ENCODE peak calls at places on chromosome 1, in eight cellular contexts. One of them, this sample, is unnamed.

GRCh38 chr1:70039485-70039884 is 165.9 kb downstream of the LRRC40 start:
- DNase-seq in DMS79 treated with DMSO at 0.1 percent for 48 hours: no peak
- DNase-seq in esophagus muscularis mucosa: no peak
- DNase-seq in stimulated activated effector memory CD8-positive, alpha-beta T cell treated with anti-CD3 and anti-CD28 coated beads, Interleukin-12 subunit alpha, Interleukin-12 subunit beta, amount 100 ng/mL, for 72 hours: no peak
- DNase-seq in stimulated activated CD8-positive, alpha-beta memory T cell treated with anti-CD3 and anti-CD28 coated beads, Interleukin-15, amount 100 ng/mL, for 24 hours: no peak
- DNase-seq in CD4-positive, alpha-beta memory T cell: no peak
- DNase-seq in CD8-positive, alpha-beta T cell: no peak
- DNase-seq in fibroblast of lung: no peak
- DNase-seq in this sample: no peak

GRCh38 chr1:7478142-7478796 is 292.8 kb upstream of the VAMP3 start:
- DNase-seq in stimulated activated CD8-positive, alpha-beta memory T cell treated with anti-CD3 and anti-CD28 coated beads, Interleukin-15, amount 100 ng/mL, for 24 hours: no peak
- DNase-seq in stimulated activated effector memory CD8-positive, alpha-beta T cell treated with anti-CD3 and anti-CD28 coated beads, Interleukin-12 subunit alpha, Interleukin-12 subunit beta, amount 100 ng/mL, for 72 hours: no peak
- DNase-seq in fibroblast of lung: no peak
- DNase-seq in DMS79 treated with DMSO at 0.1 percent for 48 hours: no peak
- DNase-seq in CD4-positive, alpha-beta memory T cell: no peak
- DNase-seq in esophagus muscularis mucosa: no peak
- DNase-seq in CD8-positive, alpha-beta T cell: no peak
- DNase-seq in this sample: no peak

GRCh38 chr1:12634156-12634555 is 9.7 kb upstream of the AADACL4 start:
- DNase-seq in CD8-positive, alpha-beta T cell: no peak
- DNase-seq in stimulated activated CD8-positive, alpha-beta memory T cell treated with anti-CD3 and anti-CD28 coated beads, Interleukin-15, amount 100 ng/mL, for 24 hours: no peak
- DNase-seq in CD4-positive, alpha-beta memory T cell: no peak
- DNase-seq in stimulated activated effector memory CD8-positive, alpha-beta T cell treated with anti-CD3 and anti-CD28 coated beads, Interleukin-12 subunit alpha, Interleukin-12 subunit beta, amount 100 ng/mL, for 72 hours: no peak
- DNase-seq in fibroblast of lung: no peak
- DNase-seq in esophagus muscularis mucosa: no peak
- DNase-seq in DMS79 treated with DMSO at 0.1 percent for 48 hours: no peak
- DNase-seq in this sample: no peak

GRCh38 chr1:43499882-43500281 is 30.8 kb upstream of the PTPRF start:
- DNase-seq in stimulated activated effector memory CD8-positive, alpha-beta T cell treated with anti-CD3 and anti-CD28 coated beads, Interleukin-12 subunit alpha, Interleukin-12 subunit beta, amount 100 ng/mL, for 72 hours: no peak
- DNase-seq in esophagus muscularis mucosa: peak; percentile 8
- DNase-seq in CD8-positive, alpha-beta T cell: no peak
- DNase-seq in stimulated activated CD8-positive, alpha-beta memory T cell treated with anti-CD3 and anti-CD28 coated beads, Interleukin-15, amount 100 ng/mL, for 24 hours: no peak
- DNase-seq in CD4-positive, alpha-beta memory T cell: no peak
- DNase-seq in fibroblast of lung: no peak
- DNase-seq in DMS79 treated with DMSO at 0.1 percent for 48 hours: no peak
- DNase-seq in this sample: no peak

GRCh38 chr1:185971688-185972087 is 237.5 kb downstream of the HMCN1 start:
- DNase-seq in DMS79 treated with DMSO at 0.1 percent for 48 hours: no peak
- DNase-seq in stimulated activated effector memory CD8-positive, alpha-beta T cell treated with anti-CD3 and anti-CD28 coated beads, Interleukin-12 subunit alpha, Interleukin-12 subunit beta, amount 100 ng/mL, for 72 hours: no peak
- DNase-seq in esophagus muscularis mucosa: no peak
- DNase-seq in CD8-positive, alpha-beta T cell: no peak
- DNase-seq in fibroblast of lung: peak; percentile 66
- DNase-seq in CD4-positive, alpha-beta memory T cell: no peak
- DNase-seq in stimulated activated CD8-positive, alpha-beta memory T cell treated with anti-CD3 and anti-CD28 coated beads, Interleukin-15, amount 100 ng/mL, for 24 hours: no peak
- DNase-seq in this sample: no peak

GRCh38 chr1:6358757-6359567 is 34.6 kb downstream of the ACOT7 start:
- DNase-seq in CD8-positive, alpha-beta T cell: peak; percentile 60
- DNase-seq in CD4-positive, alpha-beta memory T cell: peak; percentile 81
- DNase-seq in esophagus muscularis mucosa: no peak
- DNase-seq in DMS79 treated with DMSO at 0.1 percent for 48 hours: no peak
- DNase-seq in stimulated activated CD8-positive, alpha-beta memory T cell treated with anti-CD3 and anti-CD28 coated beads, Interleukin-15, amount 100 ng/mL, for 24 hours: no peak
- DNase-seq in stimulated activated effector memory CD8-positive, alpha-beta T cell treated with anti-CD3 and anti-CD28 coated beads, Interleukin-12 subunit alpha, Interleukin-12 subunit beta, amount 100 ng/mL, for 72 hours: no peak
- DNase-seq in fibroblast of lung: peak; percentile 79
- DNase-seq in this sample: no peak

GRCh38 chr1:64875606-64876005 is 90.7 kb downstream of the JAK1 start:
- DNase-seq in stimulated activated CD8-positive, alpha-beta memory T cell treated with anti-CD3 and anti-CD28 coated beads, Interleukin-15, amount 100 ng/mL, for 24 hours: no peak
- DNase-seq in esophagus muscularis mucosa: no peak
- DNase-seq in CD4-positive, alpha-beta memory T cell: no peak
- DNase-seq in fibroblast of lung: no peak
- DNase-seq in CD8-positive, alpha-beta T cell: no peak
- DNase-seq in stimulated activated effector memory CD8-positive, alpha-beta T cell treated with anti-CD3 and anti-CD28 coated beads, Interleukin-12 subunit alpha, Interleukin-12 subunit beta, amount 100 ng/mL, for 72 hours: no peak
- DNase-seq in DMS79 treated with DMSO at 0.1 percent for 48 hours: no peak
- DNase-seq in this sample: no peak

GRCh38 chr1:226675720-226676357 is 63.2 kb downstream of the ITPKB start:
- DNase-seq in esophagus muscularis mucosa: no peak
- DNase-seq in DMS79 treated with DMSO at 0.1 percent for 48 hours: no peak
- DNase-seq in CD4-positive, alpha-beta memory T cell: peak; percentile 40
- DNase-seq in stimulated activated CD8-positive, alpha-beta memory T cell treated with anti-CD3 and anti-CD28 coated beads, Interleukin-15, amount 100 ng/mL, for 24 hours: no peak
- DNase-seq in fibroblast of lung: no peak
- DNase-seq in stimulated activated effector memory CD8-positive, alpha-beta T cell treated with anti-CD3 and anti-CD28 coated beads, Interleukin-12 subunit alpha, Interleukin-12 subunit beta, amount 100 ng/mL, for 72 hours: no peak
- DNase-seq in CD8-positive, alpha-beta T cell: no peak
- DNase-seq in this sample: no peak

This sample was measured in NCI-H524.